ENCODE peak calls at places on chromosomes 2 and 18, in seven cellular contexts. One of them, this sample, is unnamed.

GRCh38 chr18:32470136-32470712 is 458 bp downstream of the GAREM1 start:
- DNase-seq in body of pancreas: peak; percentile 61
- DNase-seq in naive thymus-derived CD4-positive, alpha-beta T cell: no peak
- DNase-seq in adipocyte: peak; percentile 75
- DNase-seq in pancreas: peak; percentile 76
- DNase-seq in SJCRH30: peak; percentile 40
- DNase-seq in ovary: peak; percentile 62
- DNase-seq in this sample: peak; percentile 41

GRCh38 chr18:79447703-79448367 is 52.1 kb downstream of the NFATC1 start:
- DNase-seq in naive thymus-derived CD4-positive, alpha-beta T cell: no peak
- DNase-seq in SJCRH30: no peak
- DNase-seq in pancreas: no peak
- DNase-seq in adipocyte: no peak
- DNase-seq in ovary: no peak
- DNase-seq in body of pancreas: no peak
- DNase-seq in this sample: no peak

GRCh38 chr2:111710613-111711012 is 173.4 kb downstream of the ANAPC1 start:
- DNase-seq in adipocyte: no peak
- DNase-seq in ovary: no peak
- DNase-seq in SJCRH30: no peak
- DNase-seq in naive thymus-derived CD4-positive, alpha-beta T cell: no peak
- DNase-seq in pancreas: no peak
- DNase-seq in body of pancreas: no peak
- DNase-seq in this sample: no peak

GRCh38 chr2:212919238-212919637 is 232.2 kb downstream of the IKZF2 start:
- DNase-seq in SJCRH30: no peak
- DNase-seq in adipocyte: no peak
- DNase-seq in ovary: no peak
- DNase-seq in body of pancreas: no peak
- DNase-seq in naive thymus-derived CD4-positive, alpha-beta T cell: no peak
- DNase-seq in pancreas: no peak
- DNase-seq in this sample: no peak

GRCh38 chr2:58106896-58107295 is 60.3 kb downstream of the VRK2 start:
- DNase-seq in SJCRH30: no peak
- DNase-seq in naive thymus-derived CD4-positive, alpha-beta T cell: no peak
- DNase-seq in adipocyte: peak; percentile 36
- DNase-seq in body of pancreas: no peak
- DNase-seq in ovary: no peak
- DNase-seq in pancreas: no peak
- DNase-seq in this sample: no peak

GRCh38 chr2:46939596-46940359 is 24.2 kb upstream of the MCFD2 start:
- DNase-seq in pancreas: no peak
- DNase-seq in adipocyte: no peak
- DNase-seq in naive thymus-derived CD4-positive, alpha-beta T cell: no peak
- DNase-seq in ovary: no peak
- DNase-seq in SJCRH30: peak; percentile 17
- DNase-seq in body of pancreas: peak; percentile 54
- DNase-seq in this sample: no peak

GRCh38 chr18:23178661-23179081 is 43.4 kb downstream of the CABLES1 start:
- DNase-seq in ovary: no peak
- DNase-seq in naive thymus-derived CD4-positive, alpha-beta T cell: no peak
- DNase-seq in body of pancreas: peak; percentile 49
- DNase-seq in adipocyte: no peak
- DNase-seq in pancreas: no peak
- DNase-seq in SJCRH30: no peak
- DNase-seq in this sample: no peak

GRCh38 chr2:24814498-24814897 is 21.3 kb downstream of the CENPO start:
- DNase-seq in SJCRH30: no peak
- DNase-seq in adipocyte: no peak
- DNase-seq in pancreas: no peak
- DNase-seq in body of pancreas: no peak
- DNase-seq in naive thymus-derived CD4-positive, alpha-beta T cell: no peak
- DNase-seq in ovary: no peak
- DNase-seq in this sample: no peak

GRCh38 chr18:75173125-75173432 is 35.9 kb downstream of the PTGR3 start:
- DNase-seq in adipocyte: no peak
- DNase-seq in body of pancreas: no peak
- DNase-seq in naive thymus-derived CD4-positive, alpha-beta T cell: no peak
- DNase-seq in pancreas: no peak
- DNase-seq in SJCRH30: peak; percentile 13
- DNase-seq in ovary: no peak
- DNase-seq in this sample: no peak

GRCh38 chr2:240134466-240134865 is 1.6 kb downstream of the COPS9 start:
- DNase-seq in adipocyte: no peak
- DNase-seq in SJCRH30: no peak
- DNase-seq in ovary: no peak
- DNase-seq in naive thymus-derived CD4-positive, alpha-beta T cell: no peak
- DNase-seq in body of pancreas: no peak
- DNase-seq in pancreas: peak; percentile 31
- DNase-seq in this sample: no peak

GRCh38 chr2:149160701-149161217 is 122.3 kb downstream of the LYPD6B start:
- DNase-seq in ovary: no peak
- DNase-seq in adipocyte: no peak
- DNase-seq in pancreas: no peak
- DNase-seq in SJCRH30: peak; percentile 95
- DNase-seq in body of pancreas: no peak
- DNase-seq in naive thymus-derived CD4-positive, alpha-beta T cell: peak; percentile 53
- DNase-seq in this sample: no peak

GRCh38 chr2:428591-428990 is 140.7 kb upstream of the ALKAL2 start:
- DNase-seq in adipocyte: no peak
- DNase-seq in ovary: no peak
- DNase-seq in naive thymus-derived CD4-positive, alpha-beta T cell: no peak
- DNase-seq in SJCRH30: no peak
- DNase-seq in pancreas: no peak
- DNase-seq in body of pancreas: no peak
- DNase-seq in this sample: no peak

GRCh38 chr18:51151568-51152511 is 45.6 kb downstream of the MEX3C start:
- DNase-seq in adipocyte: no peak
- DNase-seq in SJCRH30: no peak
- DNase-seq in ovary: no peak
- DNase-seq in body of pancreas: no peak
- DNase-seq in naive thymus-derived CD4-positive, alpha-beta T cell: peak; percentile 66
- DNase-seq in pancreas: no peak
- DNase-seq in this sample: no peak

GRCh38 chr2:177239934-177240600 is 24.5 kb downstream of the NFE2L2 start:
- DNase-seq in SJCRH30: peak; percentile 64
- DNase-seq in body of pancreas: no peak
- DNase-seq in ovary: no peak
- DNase-seq in naive thymus-derived CD4-positive, alpha-beta T cell: no peak
- DNase-seq in adipocyte: no peak
- DNase-seq in pancreas: no peak
- DNase-seq in this sample: no peak

GRCh38 chr2:39361511-39361910 is 75.6 kb downstream of the MAP4K3 start:
- DNase-seq in adipocyte: no peak
- DNase-seq in body of pancreas: no peak
- DNase-seq in naive thymus-derived CD4-positive, alpha-beta T cell: no peak
- DNase-seq in pancreas: no peak
- DNase-seq in SJCRH30: no peak
- DNase-seq in ovary: no peak
- DNase-seq in this sample: no peak
- H3K9me3 ChIP-seq in adipocyte: peaks cover 24% of the 10 kb centered on the region
- H3K9me3 ChIP-seq in body of pancreas: no peaks in the 10 kb centered on the region
- H3K9me3 ChIP-seq in naive thymus-derived CD4-positive, alpha-beta T cell: peaks cover 18% of the 10 kb centered on the region
- H3K9me3 ChIP-seq in pancreas: no peaks in the 10 kb centered on the region
- H3K9me3 ChIP-seq in SJCRH30: peaks cover 31% of the 10 kb centered on the region
- H3K9me3 ChIP-seq in ovary: no peaks in the 10 kb centered on the region
- H3K9me3 ChIP-seq in this sample: peaks cover 35% of the 10 kb centered on the region

GRCh38 chr2:223884399-223884798 is 47.0 kb upstream of the AP1S3 start:
- DNase-seq in SJCRH30: no peak
- DNase-seq in adipocyte: no peak
- DNase-seq in body of pancreas: no peak
- DNase-seq in ovary: no peak
- DNase-seq in naive thymus-derived CD4-positive, alpha-beta T cell: no peak
- DNase-seq in pancreas: no peak
- DNase-seq in this sample: no peak
- H3K36me3 ChIP-seq in SJCRH30: peaks cover 47% of the 10 kb centered on the region
- H3K36me3 ChIP-seq in adipocyte: peaks cover 58% of the 10 kb centered on the region
- H3K36me3 ChIP-seq in body of pancreas: no peaks in the 10 kb centered on the region
- H3K36me3 ChIP-seq in ovary: no peaks in the 10 kb centered on the region
- H3K36me3 ChIP-seq in naive thymus-derived CD4-positive, alpha-beta T cell: peaks cover 48% of the 10 kb centered on the region
- H3K36me3 ChIP-seq in pancreas: peaks cover 40% of the 10 kb centered on the region
- H3K36me3 ChIP-seq in this sample: peaks cover 69% of the 10 kb centered on the region

DNA sequence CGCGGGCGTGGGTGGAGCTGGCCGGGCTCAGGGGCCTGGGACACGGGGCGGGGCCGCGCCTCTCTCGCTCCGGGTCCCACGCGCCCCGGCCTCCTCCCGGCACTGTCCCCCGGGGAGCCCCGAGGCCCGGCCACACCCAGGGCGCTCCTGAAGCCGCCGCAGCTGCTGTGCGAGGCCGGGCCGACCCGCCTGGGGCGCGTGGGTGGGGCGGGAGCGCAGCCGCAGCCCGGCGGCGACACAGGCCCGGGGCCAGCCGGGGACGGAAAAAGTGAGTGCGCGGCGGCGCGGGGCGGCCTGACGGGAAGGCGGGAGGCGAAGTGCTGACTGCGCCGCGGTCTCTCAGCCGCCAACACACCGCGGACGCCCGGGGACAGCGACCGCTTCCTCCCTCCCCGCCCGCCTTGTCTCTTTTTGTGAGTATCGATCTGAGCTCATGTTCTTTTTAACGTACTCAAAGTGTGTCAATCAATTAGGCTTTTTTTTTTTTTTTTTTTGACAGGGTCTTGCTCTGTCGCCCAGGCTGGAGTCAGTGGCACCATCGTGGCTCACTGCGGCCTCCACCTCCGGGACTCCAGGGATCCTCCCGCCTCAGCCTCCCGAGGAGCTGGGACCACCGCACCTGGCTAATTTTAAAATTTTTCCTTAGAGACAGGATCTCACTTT is 14.5 kb downstream of the PDCD1 start:
- DNase-seq in adipocyte: peak; percentile 93
- DNase-seq in body of pancreas: peak; percentile 63
- DNase-seq in ovary: peak; percentile 79
- DNase-seq in pancreas: peak; percentile 92
- DNase-seq in SJCRH30: no peak
- DNase-seq in naive thymus-derived CD4-positive, alpha-beta T cell: peak; percentile 59
- DNase-seq in this sample: peak; percentile 84
- H3K4me3 ChIP-seq in adipocyte: peak overlapping the region; percentile 70
- H3K4me3 ChIP-seq in body of pancreas: no peak overlapping the region
- H3K4me3 ChIP-seq in ovary: peak overlapping the region; percentile 33
- H3K4me3 ChIP-seq in pancreas: peak overlapping the region; percentile 4
- H3K4me3 ChIP-seq in SJCRH30: no peak overlapping the region
- H3K4me3 ChIP-seq in naive thymus-derived CD4-positive, alpha-beta T cell: peak overlapping the region; percentile 56
- H3K4me3 ChIP-seq in this sample: peak overlapping the region; percentile 61

GRCh38 chr18:66826211-66826610 is 222.3 kb upstream of the CDH19 start:
- DNase-seq in SJCRH30: no peak
- DNase-seq in naive thymus-derived CD4-positive, alpha-beta T cell: no peak
- DNase-seq in adipocyte: no peak
- DNase-seq in pancreas: no peak
- DNase-seq in body of pancreas: no peak
- DNase-seq in ovary: no peak
- DNase-seq in this sample: no peak

DNA sequence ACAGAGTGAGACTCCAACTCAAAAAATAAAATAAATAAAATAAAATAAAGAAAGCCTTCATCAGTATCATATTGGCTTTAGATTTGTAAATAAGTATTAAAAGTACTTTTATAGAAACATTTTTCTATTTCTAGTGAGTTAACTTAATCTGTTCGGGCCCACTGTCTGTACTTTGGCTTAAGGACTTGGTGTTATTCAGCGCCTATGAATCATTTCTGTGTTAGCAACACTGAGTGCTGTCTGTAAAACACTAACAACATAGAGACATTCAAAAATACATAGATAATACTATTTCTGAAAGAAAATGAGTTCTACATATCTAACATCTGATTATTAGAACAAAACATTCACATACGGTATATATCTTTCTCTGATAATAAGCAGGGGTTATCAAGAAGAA is 221.5 kb upstream of the CDH19 start:
- DNase-seq in body of pancreas: no peak
- DNase-seq in pancreas: no peak
- DNase-seq in SJCRH30: no peak
- DNase-seq in adipocyte: no peak
- DNase-seq in naive thymus-derived CD4-positive, alpha-beta T cell: no peak
- DNase-seq in ovary: no peak
- DNase-seq in this sample: no peak
- H3K9me3 ChIP-seq in body of pancreas: no peaks in the 10 kb centered on the region
- H3K9me3 ChIP-seq in pancreas: no peaks in the 10 kb centered on the region
- H3K9me3 ChIP-seq in SJCRH30: no peaks in the 10 kb centered on the region
- H3K9me3 ChIP-seq in adipocyte: peaks cover 3% of the 10 kb centered on the region
- H3K9me3 ChIP-seq in naive thymus-derived CD4-positive, alpha-beta T cell: no peaks in the 10 kb centered on the region
- H3K9me3 ChIP-seq in ovary: no peaks in the 10 kb centered on the region
- H3K9me3 ChIP-seq in this sample: peaks cover 11% of the 10 kb centered on the region

GRCh38 chr2:73249636-73250035 is 15.5 kb downstream of the CCT7 start:
- DNase-seq in SJCRH30: no peak
- DNase-seq in body of pancreas: no peak
- DNase-seq in adipocyte: no peak
- DNase-seq in naive thymus-derived CD4-positive, alpha-beta T cell: no peak
- DNase-seq in pancreas: no peak
- DNase-seq in ovary: peak; percentile 43
- DNase-seq in this sample: no peak

GRCh38 chr2:73253901-73254300 is 19.8 kb downstream of the CCT7 start:
- DNase-seq in adipocyte: no peak
- DNase-seq in SJCRH30: no peak
- DNase-seq in pancreas: no peak
- DNase-seq in naive thymus-derived CD4-positive, alpha-beta T cell: no peak
- DNase-seq in ovary: no peak
- DNase-seq in body of pancreas: no peak
- DNase-seq in this sample: no peak

GRCh38 chr2:73253400-73253799 is 19.3 kb downstream of the CCT7 start:
- DNase-seq in adipocyte: no peak
- DNase-seq in ovary: no peak
- DNase-seq in pancreas: no peak
- DNase-seq in SJCRH30: no peak
- DNase-seq in naive thymus-derived CD4-positive, alpha-beta T cell: no peak
- DNase-seq in body of pancreas: no peak
- DNase-seq in this sample: no peak

GRCh38 chr2:73252238-73253027 is 18.3 kb downstream of the CCT7 start:
- DNase-seq in SJCRH30: no peak
- DNase-seq in body of pancreas: no peak
- DNase-seq in adipocyte: no peak
- DNase-seq in pancreas: no peak
- DNase-seq in naive thymus-derived CD4-positive, alpha-beta T cell: no peak
- DNase-seq in ovary: no peak
- DNase-seq in this sample: no peak

DNA sequence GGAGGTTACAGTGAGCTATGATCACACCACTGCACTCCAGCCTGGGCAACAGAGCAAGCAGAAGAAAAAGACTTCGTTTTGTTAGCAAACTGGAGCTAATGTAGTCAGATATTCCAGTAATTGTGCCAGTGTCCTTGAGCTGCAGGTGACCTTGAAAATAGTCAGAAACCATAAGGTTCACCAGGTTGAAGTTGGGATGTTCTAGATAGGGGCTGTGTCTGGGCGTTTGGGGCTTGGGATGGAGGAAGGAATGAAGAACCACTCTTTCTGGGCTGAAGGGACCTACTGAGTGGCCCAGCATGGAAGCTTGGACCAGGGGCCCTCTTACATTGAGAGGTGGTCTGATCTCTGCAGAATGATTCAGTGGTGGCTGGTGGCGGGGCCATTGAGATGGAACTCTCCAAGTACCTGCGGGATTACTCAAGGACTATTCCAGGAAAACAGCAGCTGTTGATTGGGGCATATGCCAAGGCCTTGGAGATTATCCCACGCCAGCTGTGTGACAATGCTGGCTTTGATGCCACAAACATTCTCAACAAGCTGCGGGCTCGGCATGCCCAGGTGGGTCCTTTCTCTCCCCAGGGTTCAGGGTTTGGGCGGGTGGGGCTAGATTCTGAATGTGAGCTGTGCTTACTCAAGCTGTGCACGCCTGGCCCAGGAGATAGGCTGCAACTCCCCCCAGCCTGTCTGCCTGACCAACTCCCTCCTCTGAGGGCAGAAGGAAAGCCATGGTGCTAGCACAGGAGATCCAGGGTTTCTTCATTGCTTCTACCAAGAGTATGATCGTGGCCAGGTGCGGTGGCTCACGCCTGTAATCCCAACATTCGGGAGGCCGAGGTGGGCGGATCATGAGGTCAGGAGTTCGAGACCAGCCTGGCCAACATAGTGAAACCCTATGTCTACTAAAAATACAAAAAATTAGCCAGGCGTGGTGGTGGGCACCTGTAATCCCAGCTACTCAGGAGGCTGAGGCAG is 17.1 kb downstream of the CCT7 start:
- DNase-seq in body of pancreas: peak; percentile 56
- DNase-seq in adipocyte: no peak
- DNase-seq in naive thymus-derived CD4-positive, alpha-beta T cell: no peak
- DNase-seq in SJCRH30: no peak
- DNase-seq in ovary: no peak
- DNase-seq in pancreas: no peak
- DNase-seq in this sample: no peak
- H3K36me3 ChIP-seq in body of pancreas: peaks cover 7% of the 10 kb centered on the region
- H3K36me3 ChIP-seq in adipocyte: peaks cover 85% of the 10 kb centered on the region
- H3K36me3 ChIP-seq in naive thymus-derived CD4-positive, alpha-beta T cell: peaks cover 82% of the 10 kb centered on the region
- H3K36me3 ChIP-seq in SJCRH30: peaks cover 92% of the 10 kb centered on the region
- H3K36me3 ChIP-seq in ovary: no peaks in the 10 kb centered on the region
- H3K36me3 ChIP-seq in pancreas: peaks cover 59% of the 10 kb centered on the region
- H3K36me3 ChIP-seq in this sample: peaks cover 90% of the 10 kb centered on the region

This sample was measured in left ventricle myocardium inferior.